ENCODE peak calls at places on chromosomes 11 and 22, in five cellular contexts. H is SK-N-SH, Z is IMR-90, I is K562, G is HepG2. Q is an unnamed sample.

GRCh38 chr22:39545310-39546063 is 12.9 kb upstream of the RPS19BP1 start:
- DNase-seq in G (no peak), H (no peak), Z (no peak), I (peak; percentile 66), Q (no peak)

GRCh38 chr11:19918302-19919049 is 205.8 kb downstream of the NAV2 start:
- DNase-seq in I (no peak), G (no peak), Z (no peak), H (no peak), Q (no peak)

GRCh38 chr11:17145972-17146371 is 61.8 kb downstream of the PIK3C2A start:
- DNase-seq in G (no peak), Z (peak; percentile 20), H (no peak), I (no peak), Q (no peak)

GRCh38 chr11:38182126-38182907 is 1584.3 kb upstream of the RAG2 start:
- DNase-seq in H (no peak), G (peak; percentile 30), Z (no peak), I (no peak), Q (no peak)

GRCh38 chr11:15819679-15820286 is 536.6 kb downstream of the SOX6 start:
- DNase-seq in I (peak; percentile 66), Z (peak; percentile 19), G (peak; percentile 46), H (no peak), Q (no peak)

GRCh38 chr11:131278472-131278871 is 91.9 kb upstream of the NTM start:
- DNase-seq in G (no peak), I (no peak), Z (no peak), H (no peak), Q (no peak)

GRCh38 chr22:16961477-16962186 is 46.4 kb downstream of the GAB4 start:
- DNase-seq in Z (no peak), I (no peak), G (no peak), H (no peak), Q (no peak)

GRCh38 chr11:113894421-113894996 is 10.1 kb upstream of the HTR3B start:
- DNase-seq in G (no peak), Z (no peak), H (no peak), I (no peak), Q (no peak)

GRCh38 chr11:2751523-2752203 is 51.9 kb upstream of the KCNQ1OT1 start:
- DNase-seq in G (no peak), H (no peak), Z (no peak), I (no peak), Q (no peak)

GRCh38 chr11:10263929-10264328 is 30.1 kb downstream of the SBF2 start:
- DNase-seq in H (no peak), G (no peak), I (no peak), Z (peak; percentile 85), Q (no peak)

GRCh38 chr11:97973352-97973857 is 1047.3 kb upstream of the CNTN5 start:
- DNase-seq in I (peak; percentile 90), G (no peak), H (no peak), Z (no peak), Q (no peak)

GRCh38 chr22:26460202-26460601 is 23.4 kb downstream of the HPS4 start:
- DNase-seq in G (no peak), H (no peak), Z (no peak), I (no peak), Q (no peak)

GRCh38 chr22:26463688-26464087 is 19.9 kb downstream of the HPS4 start:
- DNase-seq in H (no peak), G (no peak), Z (no peak), I (no peak), Q (no peak)

GRCh38 chr22:26462971-26463661 is 20.5 kb downstream of the HPS4 start:
- DNase-seq in G (no peak), Z (peak; percentile 19), I (no peak), H (no peak), Q (no peak)

GRCh38 chr22:26461188-26461810 is 22.3 kb downstream of the HPS4 start:
- DNase-seq in H (peak; percentile 84), I (peak; percentile 55), Z (peak; percentile 28), G (peak; percentile 24), Q (no peak)

DNA sequence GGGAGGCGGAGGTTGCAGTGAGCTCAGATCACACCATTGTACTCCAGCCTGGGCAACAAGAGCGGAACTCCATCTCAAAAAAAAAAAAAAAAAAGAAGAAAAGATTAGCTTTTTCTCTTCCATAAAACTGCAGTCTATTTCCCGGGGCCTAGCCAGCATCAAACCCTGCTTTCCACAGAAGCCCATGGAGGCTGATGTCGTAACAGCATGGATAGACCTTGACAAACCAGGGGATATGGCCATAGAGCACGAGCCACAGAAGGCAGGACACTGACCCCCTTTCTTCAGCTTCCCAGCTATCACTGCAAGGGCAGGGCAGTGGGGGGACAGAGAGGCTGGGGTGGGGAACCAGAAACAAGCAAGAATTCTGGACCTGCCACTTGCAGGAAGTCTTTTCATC is 21.5 kb downstream of the HPS4 start:
- DNase-seq in H (no peak), Z (no peak), G (no peak), I (no peak), Q (no peak)
- TF ChIP-seq MXI1 in H (no peak), Z (no peak), G (no peak), I (no peak), Q (no peak)

GRCh38 chr11:8202428-8203160 is 33.8 kb upstream of the RIC3 start:
- DNase-seq in I (peak; percentile 17), H (no peak), G (no peak), Z (no peak), Q (no peak)

GRCh38 chr11:8204596-8204995 is 35.8 kb upstream of the RIC3 start:
- DNase-seq in H (no peak), Z (no peak), G (no peak), I (no peak), Q (no peak)

GRCh38 chr11:8203980-8204379 is 35.2 kb upstream of the RIC3 start:
- DNase-seq in Z (no peak), H (no peak), G (no peak), I (no peak), Q (no peak)

GRCh38 chr11:8199676-8200075 is 30.9 kb upstream of the RIC3 start:
- DNase-seq in G (no peak), H (no peak), Z (no peak), I (no peak), Q (no peak)

DNA sequence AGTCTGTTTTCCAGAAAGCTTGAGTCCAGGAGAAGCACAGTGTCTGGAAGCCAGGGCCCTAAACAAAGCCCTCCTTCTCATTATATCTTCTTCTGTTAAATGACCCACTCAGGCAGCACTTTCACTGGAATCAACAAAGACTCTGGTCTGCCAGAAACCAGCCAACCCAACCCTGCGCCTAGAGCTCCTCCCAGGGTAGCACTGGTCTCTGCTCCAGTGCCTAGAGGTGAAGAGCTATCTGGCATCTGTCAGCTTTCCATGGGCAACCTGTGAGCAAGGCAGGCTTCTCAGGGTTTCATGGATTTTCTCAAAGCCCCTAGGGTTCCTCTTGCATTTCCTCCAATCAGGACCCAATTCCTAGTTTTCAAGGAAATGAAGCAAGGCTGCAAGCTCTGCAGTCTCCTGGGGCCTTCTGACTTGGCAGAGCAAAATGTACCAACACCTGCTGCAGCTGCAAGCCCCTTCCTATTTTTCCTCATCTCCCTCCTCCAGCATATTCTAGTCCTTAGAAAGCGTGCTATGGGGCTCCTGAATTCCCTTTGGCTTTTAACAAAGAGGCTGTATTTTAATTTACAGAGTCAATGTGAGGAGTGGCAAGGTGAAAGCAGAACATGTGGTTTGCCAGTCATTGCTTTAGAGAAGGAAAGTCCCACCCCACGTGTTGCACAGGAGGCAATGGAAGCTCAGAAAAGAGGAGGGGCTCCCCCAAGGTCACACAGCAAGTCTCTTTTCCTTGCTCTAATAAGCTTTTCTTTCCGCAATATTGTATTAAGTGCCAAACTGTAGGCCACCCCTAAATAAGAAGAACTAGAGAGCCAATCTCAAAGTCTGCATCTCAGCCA is 32.9 kb upstream of the RIC3 start:
- DNase-seq in Z (no peak), H (no peak), I (no peak), G (no peak), Q (peak; percentile 42)
- TF ChIP-seq MXI1 in Z (no peak), H (no peak), I (no peak), G (no peak), Q (peak; percentile 46)

DNA sequence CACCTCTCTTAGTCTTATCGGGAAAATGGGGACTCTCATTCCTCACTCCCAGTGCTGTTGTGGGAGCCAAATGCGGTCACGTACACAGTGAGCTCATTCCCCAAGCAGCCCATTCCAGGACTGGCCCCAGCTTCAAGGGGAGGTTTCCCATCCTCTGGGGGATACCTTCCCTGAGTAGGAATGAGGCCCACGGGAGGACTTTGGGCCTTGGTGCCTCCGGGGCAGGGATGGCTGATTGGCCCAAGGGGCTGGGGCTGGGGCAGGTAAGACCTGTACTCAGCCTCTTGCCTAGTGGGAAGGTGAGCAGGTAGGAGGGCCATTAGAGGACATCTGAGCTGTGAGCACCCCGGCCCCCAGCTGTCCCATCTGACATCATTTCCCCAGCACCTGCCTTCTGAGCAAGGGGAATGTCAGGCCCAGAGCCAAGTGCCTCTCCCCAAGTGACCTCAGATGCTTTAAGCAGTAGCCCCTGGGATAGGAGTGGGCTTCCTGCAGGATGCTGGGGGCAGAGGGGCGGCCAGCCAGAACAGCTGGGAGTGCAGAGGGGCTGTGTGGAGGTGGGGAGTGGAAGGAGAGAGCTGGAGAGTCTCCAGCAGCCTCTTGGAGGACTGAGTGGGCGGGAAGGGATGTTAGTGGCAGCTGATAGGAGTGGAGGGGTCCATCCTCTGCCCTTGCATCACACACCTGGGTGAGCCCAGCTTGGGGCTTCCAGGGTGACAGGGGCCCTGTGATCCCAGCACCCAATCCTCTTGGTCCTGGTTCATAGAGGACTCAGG is 58.4 kb downstream of the CD82 start:
- DNase-seq in Z (peak; percentile 43), G (no peak), H (no peak), I (no peak), Q (no peak)
- TF ChIP-seq MXI1 in Z (no peak), G (no peak), H (no peak), I (no peak), Q (no peak)

GRCh38 chr11:23205156-23205871 is 345.0 kb upstream of the CCDC179 start:
- DNase-seq in H (no peak), Z (peak; percentile 50), G (no peak), I (no peak), Q (no peak)
- TF ChIP-seq MXI1 in H (no peak), Z (no peak), G (no peak), I (no peak), Q (no peak)

GRCh38 chr22:41898645-41899044 is 16.2 kb downstream of the SHISA8 start:
- DNase-seq in I (no peak), H (no peak), G (no peak), Z (no peak), Q (no peak)

GRCh38 chr22:41900652-41901312 is 14.1 kb downstream of the SHISA8 start:
- DNase-seq in G (no peak), Z (no peak), H (no peak), I (no peak), Q (no peak)

GRCh38 chr22:41902016-41902415 is 12.9 kb downstream of the SHISA8 start:
- DNase-seq in H (no peak), Z (no peak), I (no peak), G (no peak), Q (no peak)

GRCh38 chr22:41899992-41900651 is 14.8 kb downstream of the SHISA8 start:
- DNase-seq in I (peak; percentile 43), H (no peak), G (no peak), Z (no peak), Q (no peak)

DNA sequence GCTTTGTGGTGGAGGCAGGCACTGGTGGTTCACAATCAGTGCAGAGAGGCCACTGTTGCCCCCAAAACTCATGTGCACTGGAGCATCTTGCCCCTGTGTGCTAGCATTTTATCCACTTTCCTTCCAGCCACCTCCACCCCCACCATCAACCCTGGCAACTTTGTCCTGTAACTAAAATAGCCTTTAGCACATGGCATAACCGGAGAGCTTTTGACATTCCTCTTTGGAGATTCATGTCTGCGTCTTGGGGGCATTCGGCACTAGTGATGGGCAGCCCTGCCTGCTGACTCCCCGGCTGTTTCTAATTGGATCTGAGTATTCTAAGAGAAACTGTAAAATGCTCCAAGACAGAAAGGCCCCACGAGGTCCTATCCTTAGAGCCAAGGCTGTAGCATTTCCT is 15.8 kb downstream of the SHISA8 start:
- DNase-seq in I (no peak), Z (no peak), H (no peak), G (no peak), Q (no peak)
- TF ChIP-seq MXI1 in I (no peak), Z (no peak), H (no peak), G (no peak), Q (no peak)

GRCh38 chr11:126731526-126731925 is 269.0 kb downstream of the KIRREL3 start:
- DNase-seq in I (no peak), G (no peak), H (no peak), Z (no peak), Q (no peak)
- TF ChIP-seq MXI1 in I (no peak), G (no peak), H (no peak), Z (no peak), Q (no peak)